ENCODE peak calls at places on chromosomes 5 and 9, in five cellular contexts. One of them, this sample, is unnamed.

GRCh38 chr5:142861011-142861410 is 90.8 kb downstream of the ARHGAP26 start:
- DNase-seq in activated CD8-positive, alpha-beta T cell treated with anti-CD3 and anti-CD28 coated beads for 36 hours: no peak
- DNase-seq in epithelial cell of proximal tubule: no peak
- DNase-seq in spleen: no peak
- DNase-seq in fibroblast of lung: no peak
- DNase-seq in this sample: no peak

GRCh38 chr5:7329712-7330111 is 66.2 kb upstream of the ADCY2 start:
- DNase-seq in fibroblast of lung: no peak
- DNase-seq in epithelial cell of proximal tubule: no peak
- DNase-seq in activated CD8-positive, alpha-beta T cell treated with anti-CD3 and anti-CD28 coated beads for 36 hours: no peak
- DNase-seq in spleen: no peak
- DNase-seq in this sample: no peak

GRCh38 chr5:74870299-74871067 is 4.3 kb upstream of the FAM169A start:
- DNase-seq in activated CD8-positive, alpha-beta T cell treated with anti-CD3 and anti-CD28 coated beads for 36 hours: no peak
- DNase-seq in epithelial cell of proximal tubule: no peak
- DNase-seq in spleen: no peak
- DNase-seq in fibroblast of lung: no peak
- DNase-seq in this sample: no peak

GRCh38 chr5:134082264-134082992 is 32.1 kb upstream of the TCF7 start:
- DNase-seq in spleen: no peak
- DNase-seq in epithelial cell of proximal tubule: no peak
- DNase-seq in activated CD8-positive, alpha-beta T cell treated with anti-CD3 and anti-CD28 coated beads for 36 hours: no peak
- DNase-seq in fibroblast of lung: no peak
- DNase-seq in this sample: no peak

GRCh38 chr9:71179183-71179582 is 57.8 kb upstream of the TRPM3 start:
- DNase-seq in epithelial cell of proximal tubule: no peak
- DNase-seq in activated CD8-positive, alpha-beta T cell treated with anti-CD3 and anti-CD28 coated beads for 36 hours: no peak
- DNase-seq in spleen: no peak
- DNase-seq in fibroblast of lung: no peak
- DNase-seq in this sample: no peak

GRCh38 chr9:116750543-116750942 is 63.4 kb downstream of the TRIM32 start:
- DNase-seq in spleen: no peak
- DNase-seq in activated CD8-positive, alpha-beta T cell treated with anti-CD3 and anti-CD28 coated beads for 36 hours: no peak
- DNase-seq in fibroblast of lung: no peak
- DNase-seq in epithelial cell of proximal tubule: no peak
- DNase-seq in this sample: no peak

GRCh38 chr5:40790947-40791593 is 7.1 kb downstream of the PRKAA1 start:
- DNase-seq in fibroblast of lung: no peak
- DNase-seq in activated CD8-positive, alpha-beta T cell treated with anti-CD3 and anti-CD28 coated beads for 36 hours: no peak
- DNase-seq in spleen: no peak
- DNase-seq in epithelial cell of proximal tubule: no peak
- DNase-seq in this sample: no peak

GRCh38 chr9:1222511-1222910 is 172.4 kb downstream of the DMRT2 start:
- DNase-seq in epithelial cell of proximal tubule: no peak
- DNase-seq in fibroblast of lung: peak
- DNase-seq in activated CD8-positive, alpha-beta T cell treated with anti-CD3 and anti-CD28 coated beads for 36 hours: no peak
- DNase-seq in spleen: no peak
- DNase-seq in this sample: no peak

GRCh38 chr5:74127377-74128338 is 501.7 kb downstream of the ARHGEF28 start:
- DNase-seq in activated CD8-positive, alpha-beta T cell treated with anti-CD3 and anti-CD28 coated beads for 36 hours: no peak
- DNase-seq in epithelial cell of proximal tubule: no peak
- DNase-seq in fibroblast of lung: peak
- DNase-seq in spleen: no peak
- DNase-seq in this sample: no peak